ENCODE peak calls at places on chromosomes 1 and 21, in seven cellular contexts. G, E, N, Z, P, S and H are unnamed samples.

GRCh38 chr1:27559466-27560030 is 44.4 kb downstream of the AHDC1 start:
- DNase-seq in S (no peak), E (no peak), P (no peak), N (no peak), G (no peak), Z (no peak), H (no peak)

GRCh38 chr1:207923121-207923520 is 12.2 kb upstream of the CD34 start:
- DNase-seq in Z (no peak), S (no peak), P (no peak), N (no peak), E (no peak), G (no peak), H (no peak)

GRCh38 chr1:204206121-204206520 is 7.7 kb downstream of the GOLT1A start:
- DNase-seq in Z (no peak), P (no peak), E (no peak), G (peak; percentile 29), S (peak; percentile 27), N (no peak), H (no peak)

GRCh38 chr21:31686272-31686913 is 26.9 kb downstream of the SOD1 start:
- DNase-seq in S (no peak), E (no peak), G (no peak), Z (no peak), N (no peak), P (no peak), H (no peak)

GRCh38 chr1:59643526-59643925 is 171.2 kb upstream of the HOOK1 start:
- DNase-seq in E (no peak), S (no peak), G (no peak), Z (no peak), P (no peak), N (no peak), H (no peak)

GRCh38 chr1:109630081-109630880 is 10.6 kb downstream of the AMPD2 start:
- DNase-seq in E (peak; percentile 30), Z (no peak), P (no peak), S (no peak), G (no peak), N (no peak), H (no peak)

GRCh38 chr1:24189528-24189927 is 2.4 kb upstream of the IFNLR1 start:
- DNase-seq in P (no peak), S (no peak), G (peak; percentile 36), Z (no peak), N (no peak), E (no peak), H (no peak)

GRCh38 chr1:216908116-216908515 is 184.9 kb upstream of the ESRRG start:
- DNase-seq in Z (no peak), E (no peak), P (no peak), G (no peak), S (no peak), N (no peak), H (no peak)

GRCh38 chr1:2833454-2834145 is 32.1 kb upstream of the TTC34 start:
- DNase-seq in G (no peak), S (no peak), Z (no peak), P (no peak), N (no peak), E (no peak), H (no peak)

GRCh38 chr1:233907139-233907538 is 2.7 kb downstream of the SLC35F3 start:
- DNase-seq in N (no peak), S (no peak), Z (no peak), P (no peak), E (peak; percentile 43), G (peak; percentile 56), H (no peak)

GRCh38 chr1:192652159-192652558 is 16.2 kb downstream of the RGS13 start:
- DNase-seq in N (no peak), E (no peak), S (no peak), Z (no peak), P (no peak), G (no peak), H (no peak)

GRCh38 chr1:36199934-36200741 is 24.1 kb upstream of the THRAP3 start:
- DNase-seq in Z (no peak), G (peak; percentile 34), N (peak; percentile 64), P (peak; percentile 55), S (peak; percentile 87), E (peak; percentile 71), H (no peak)

GRCh38 chr21:43626390-43626789 is 32.9 kb downstream of the HSF2BP start:
- DNase-seq in N (no peak), Z (no peak), G (no peak), P (no peak), S (peak; percentile 53), E (no peak), H (no peak)

GRCh38 chr1:110239491-110240430 is 29.6 kb downstream of the KCNC4 start:
- DNase-seq in P (no peak), S (peak; percentile 59), Z (no peak), G (no peak), E (no peak), N (no peak), H (no peak)

GRCh38 chr1:68293609-68294353 is 61.5 kb upstream of the WLS start:
- DNase-seq in Z (no peak), S (peak; percentile 69), E (no peak), G (no peak), P (no peak), N (no peak), H (no peak)

GRCh38 chr21:33036430-33037162 is 10.9 kb downstream of the OLIG2 start:
- DNase-seq in S (peak; percentile 67), P (no peak), E (no peak), G (peak; percentile 76), N (peak; percentile 22), Z (no peak), H (no peak)

GRCh38 chr21:32256873-32257620 is 21.8 kb downstream of the MIS18A start:
- DNase-seq in N (no peak), G (peak; percentile 87), Z (no peak), E (no peak), S (peak; percentile 96), P (peak; percentile 28), H (no peak)

GRCh38 chr1:61097326-61097725 is 15.0 kb downstream of the NFIA start:
- DNase-seq in P (no peak), Z (no peak), E (peak; percentile 46), G (peak; percentile 10), N (no peak), S (peak; percentile 75), H (no peak)

GRCh38 chr1:44220001-44220751 is 6.9 kb downstream of the DMAP1 start:
- DNase-seq in N (no peak), E (no peak), Z (no peak), G (no peak), P (no peak), S (no peak), H (no peak)

GRCh38 chr1:211925016-211925415 is 94.5 kb upstream of the LPGAT1 start:
- DNase-seq in N (peak; percentile 88), S (no peak), P (peak; percentile 71), Z (no peak), E (peak; percentile 70), G (no peak), H (no peak)

GRCh38 chr21:34691396-34692032 is 22.7 kb downstream of the CLIC6 start:
- DNase-seq in P (peak; percentile 13), E (peak; percentile 78), N (no peak), Z (no peak), S (no peak), G (no peak), H (no peak)

GRCh38 chr1:108050911-108051624 is 86.1 kb upstream of the VAV3 start:
- DNase-seq in N (no peak), E (no peak), S (no peak), P (no peak), G (no peak), Z (no peak), H (no peak)

GRCh38 chr1:8136766-8137165 is 110.7 kb upstream of the ERRFI1 start:
- DNase-seq in G (no peak), P (no peak), E (no peak), Z (no peak), N (no peak), S (peak; percentile 41), H (no peak)

GRCh38 chr21:45866473-45867010 is 115.0 kb upstream of the COL6A1 start:
- DNase-seq in S (no peak), E (no peak), Z (no peak), N (no peak), G (no peak), P (no peak), H (no peak)

GRCh38 chr21:44865561-44866280 is 7.8 kb downstream of the PTTG1IP start:
- DNase-seq in P (no peak), S (peak; percentile 18), E (no peak), N (no peak), G (peak; percentile 40), Z (no peak), H (no peak)

GRCh38 chr1:220843481-220844011 is 35.7 kb upstream of the HLX start:
- DNase-seq in P (no peak), S (peak; percentile 57), G (no peak), E (no peak), Z (no peak), N (no peak), H (no peak)

GRCh38 chr1:67937010-67937409 is 103.7 kb upstream of the GNG12 start:
- DNase-seq in P (no peak), E (no peak), Z (no peak), N (no peak), G (no peak), S (no peak), H (no peak)

GRCh38 chr1:90045853-90046563 is 51.1 kb downstream of the ZNF326 start:
- DNase-seq in G (peak; percentile 30), P (peak; percentile 24), S (peak; percentile 29), Z (peak; percentile 2), E (no peak), N (peak; percentile 23), H (peak; percentile 8)

GRCh38 chr1:3483801-3484444 is 29.5 kb downstream of the ARHGEF16 start:
- DNase-seq in Z (peak; percentile 47), N (peak; percentile 42), G (no peak), E (no peak), S (peak; percentile 38), P (peak; percentile 63), H (no peak)

GRCh38 chr1:180623579-180624347 is 8.1 kb upstream of the XPR1 start:
- DNase-seq in G (peak; percentile 31), S (peak; percentile 61), P (peak; percentile 15), N (no peak), Z (no peak), E (no peak), H (no peak)

GRCh38 chr1:77991638-77992037 is 12.8 kb upstream of the FUBP1 start:
- DNase-seq in N (no peak), P (no peak), E (no peak), G (no peak), Z (no peak), S (no peak), H (no peak)

GRCh38 chr1:152189657-152190442 is 30.8 kb upstream of the RPTN start:
- DNase-seq in G (peak; percentile 71), N (peak; percentile 80), P (peak; percentile 77), E (no peak), S (peak; percentile 74), Z (peak; percentile 70), H (peak; percentile 63)

GRCh38 chr1:200029035-200029623 is 1.6 kb downstream of the NR5A2 start:
- DNase-seq in Z (no peak), S (peak; percentile 40), P (peak; percentile 82), N (peak; percentile 39), E (peak; percentile 38), G (peak; percentile 28), H (peak; percentile 4)

GRCh38 chr1:89689234-89689633 is 56.3 kb downstream of the LRRC8C start:
- DNase-seq in G (no peak), Z (no peak), S (no peak), P (no peak), N (no peak), E (no peak), H (no peak)

GRCh38 chr1:158179301-158180041 is 1.2 kb upstream of the CD1D start:
- DNase-seq in E (no peak), S (no peak), G (no peak), Z (no peak), N (no peak), P (no peak), H (no peak)

GRCh38 chr1:220797553-220797952 is 10.8 kb downstream of the MTARC1 start:
- DNase-seq in P (no peak), E (peak; percentile 53), S (no peak), G (no peak), N (no peak), Z (no peak), H (no peak)

GRCh38 chr1:31977361-31978131 is 36.1 kb upstream of the KHDRBS1 start:
- DNase-seq in Z (no peak), E (peak; percentile 58), G (peak; percentile 53), N (peak; percentile 22), P (peak; percentile 16), S (peak; percentile 79), H (peak; percentile 67)